ENCODE peak calls at places on chromosome 22, in four cellular contexts. S is WTC11, Y is HepG2, V is K562. O is an unnamed sample.

GRCh38 chr22:41479671-41480396 is 10.9 kb downstream of the ACO2 start:
- DNase-seq in S (peak; percentile 15), Y (no peak), V (no peak), O (no peak)

GRCh38 chr22:23856721-23857605 is 712 bp upstream of the SLC2A11 start:
- DNase-seq in S (peak; percentile 71), Y (peak; percentile 54), V (no peak), O (no peak)

GRCh38 chr22:41576877-41577276 is 12.8 kb downstream of the PMM1 start:
- DNase-seq in S (peak; percentile 87), Y (peak; percentile 82), V (peak; percentile 72), O (peak; percentile 78)

GRCh38 chr22:46233231-46233630 is 16.9 kb downstream of the CDPF1 start:
- DNase-seq in S (no peak), Y (no peak), V (no peak), O (no peak)

GRCh38 chr22:40595497-40596234 is 40.9 kb downstream of the MRTFA start:
- DNase-seq in S (no peak), Y (no peak), V (no peak), O (no peak)

GRCh38 chr22:50086526-50086925 is 1.3 kb upstream of the MLC1 start:
- DNase-seq in S (no peak), Y (no peak), V (no peak), O (no peak)

GRCh38 chr22:48894064-48894671 is 933.5 kb downstream of the BRD1 start:
- DNase-seq in S (peak; percentile 45), Y (no peak), V (peak; percentile 12), O (no peak)

GRCh38 chr22:35418088-35418487 is 18.1 kb downstream of the MCM5 start:
- DNase-seq in S (no peak), Y (no peak), V (no peak), O (no peak)

GRCh38 chr22:42180349-42180842 is 49.8 kb upstream of the CYP2D6 start:
- DNase-seq in S (no peak), Y (no peak), V (peak; percentile 70), O (no peak)

GRCh38 chr22:21447694-21448402 is 19.3 kb upstream of the TMEM191C start:
- DNase-seq in S (peak; percentile 57), Y (no peak), V (peak; percentile 79), O (peak; percentile 69)

GRCh38 chr22:49328076-49328475 is 499.6 kb downstream of the BRD1 start:
- DNase-seq in S (no peak), Y (no peak), V (no peak), O (no peak)

GRCh38 chr22:42758929-42759629 is 38.4 kb upstream of the A4GALT start:
- DNase-seq in S (no peak), Y (no peak), V (no peak), O (no peak)

GRCh38 chr22:31622980-31623379 is 39.0 kb downstream of the PISD start:
- DNase-seq in S (no peak), Y (no peak), V (no peak), O (no peak)

GRCh38 chr22:40397436-40397835 is 27.0 kb downstream of the SGSM3 start:
- DNase-seq in S (no peak), Y (no peak), V (no peak), O (no peak)

GRCh38 chr22:41369837-41370236 is 11.9 kb upstream of the TEF start:
- DNase-seq in S (no peak), Y (no peak), V (no peak), O (no peak)

GRCh38 chr22:44407404-44408226 is 90.4 kb downstream of the RTL6 start:
- DNase-seq in S (no peak), Y (no peak), V (no peak), O (no peak)

GRCh38 chr22:41022470-41023298 is 69.7 kb upstream of the EP300 start:
- DNase-seq in S (peak; percentile 93), Y (peak; percentile 79), V (peak; percentile 74), O (peak; percentile 89)

DNA sequence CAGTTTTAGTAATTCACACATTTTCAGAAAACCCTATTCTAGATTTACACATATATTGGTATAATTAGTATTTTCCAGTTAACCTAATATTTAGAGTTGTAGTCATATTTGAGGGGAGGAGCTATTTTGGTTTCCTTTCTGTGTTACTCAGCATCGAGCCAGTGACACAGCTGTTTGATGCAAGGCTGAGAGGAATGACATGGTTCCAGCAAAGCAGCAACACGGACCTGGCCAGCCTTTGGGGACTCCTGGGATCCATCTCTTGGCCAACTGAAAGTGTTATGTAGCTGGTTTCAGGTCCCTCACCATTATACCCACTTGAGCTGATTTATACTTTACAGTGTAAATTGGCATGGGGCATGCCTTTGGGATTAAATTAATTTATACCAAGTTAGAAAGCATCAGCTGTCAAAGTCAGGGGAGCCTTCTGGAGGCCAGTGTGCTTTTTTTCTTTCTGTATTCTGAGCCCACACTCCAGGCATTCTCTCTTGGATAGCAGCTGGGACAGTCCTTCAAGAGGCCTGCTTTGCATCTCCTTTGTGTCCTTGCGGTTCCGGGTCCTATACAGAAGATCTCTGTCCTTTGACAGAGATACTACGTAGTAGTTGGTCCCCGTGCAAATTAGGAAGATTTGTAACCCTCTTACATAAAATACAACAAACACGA is 91.3 kb upstream of the SLC25A18 start:
- DNase-seq in S (no peak), Y (no peak), V (no peak), O (no peak)
- TF ChIP-seq ELF4 in S (no peak), Y (no peak), V (no peak), O (no peak)

GRCh38 chr22:19687561-19688300 is 26.6 kb upstream of the SEPTIN5 start:
- DNase-seq in S (no peak), Y (no peak), V (peak; percentile 52), O (no peak)
- TF ChIP-seq ELF4 in S (no peak), Y (no peak), V (no peak), O (no peak)

DNA sequence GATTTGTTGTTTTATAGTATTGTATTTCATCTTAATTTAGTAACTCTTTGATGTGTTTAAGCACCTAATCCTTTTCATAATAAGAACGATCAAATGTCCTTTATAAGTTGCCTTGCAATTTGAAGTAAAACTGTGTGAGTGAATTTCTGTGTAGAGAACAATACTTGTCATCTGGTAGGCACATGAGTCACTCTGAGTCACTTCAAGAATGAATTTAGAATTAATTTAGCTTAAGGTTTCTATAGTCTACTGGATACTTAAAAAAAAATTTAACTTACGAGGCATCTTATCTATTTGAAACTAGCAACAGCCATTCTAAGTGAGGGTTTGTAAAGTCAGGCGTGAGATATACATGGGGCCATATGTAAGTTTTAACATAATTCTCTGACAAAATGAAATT is 85.0 kb downstream of the C22orf31 start:
- DNase-seq in S (no peak), Y (no peak), V (no peak), O (no peak)
- TF ChIP-seq ELF4 in S (no peak), Y (no peak), V (no peak), O (no peak)

GRCh38 chr22:25123677-25124076 is 76.0 kb upstream of the CRYBB3 start:
- DNase-seq in S (no peak), Y (no peak), V (no peak), O (no peak)

GRCh38 chr22:25120093-25120561 is 79.5 kb upstream of the CRYBB3 start:
- DNase-seq in S (no peak), Y (peak; percentile 92), V (no peak), O (no peak)

GRCh38 chr22:25119609-25120008 is 80.0 kb upstream of the CRYBB3 start:
- DNase-seq in S (no peak), Y (no peak), V (no peak), O (no peak)

GRCh38 chr22:25120761-25121212 is 78.9 kb upstream of the CRYBB3 start:
- DNase-seq in S (no peak), Y (peak; percentile 28), V (no peak), O (no peak)

GRCh38 chr22:25122136-25122764 is 77.4 kb upstream of the CRYBB3 start:
- DNase-seq in S (no peak), Y (no peak), V (no peak), O (no peak)
- TF ChIP-seq ELF4 in S (no peak), Y (no peak), V (no peak), O (no peak)

DNA sequence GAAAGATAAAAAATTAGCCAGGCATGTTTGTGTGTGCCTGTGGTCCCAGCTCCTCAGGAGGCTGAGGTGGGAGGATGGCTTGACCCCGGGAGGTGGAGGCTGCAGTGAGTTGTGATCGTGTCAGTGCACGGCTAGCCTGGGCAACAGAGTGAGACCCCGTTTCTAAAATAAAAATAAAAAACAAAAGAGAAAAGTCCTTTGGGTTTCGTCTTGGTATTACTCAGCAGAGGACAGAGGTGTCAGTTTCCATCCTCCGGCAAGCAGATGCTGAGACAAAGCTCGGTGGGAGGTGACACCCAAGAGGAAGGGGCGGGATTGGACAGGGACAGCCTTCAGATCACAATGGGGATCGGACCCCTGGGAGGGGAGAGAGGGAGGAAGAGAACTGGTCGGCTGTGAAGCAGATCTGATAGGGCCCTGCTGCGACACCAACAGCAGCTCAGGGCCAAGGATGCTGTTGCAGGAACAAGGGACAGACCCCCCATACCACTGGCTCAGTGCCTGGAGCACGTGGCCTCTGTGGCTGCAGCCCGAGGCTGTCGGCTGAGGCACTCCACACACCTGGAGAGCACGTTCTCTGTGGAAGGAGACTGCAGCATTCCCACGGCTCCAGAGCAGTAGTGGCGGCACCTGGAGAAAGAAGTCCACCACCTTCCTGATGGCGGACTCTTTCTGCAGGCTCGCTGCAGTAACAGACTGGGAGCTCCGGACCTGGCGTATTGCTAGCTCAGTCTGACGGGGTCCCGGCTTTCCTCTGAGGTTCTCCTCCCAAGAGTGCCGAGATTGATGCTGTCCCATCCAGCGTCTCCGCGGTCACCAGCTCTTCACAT is 5.2 kb upstream of the BID start:
- DNase-seq in S (no peak), Y (no peak), V (peak; percentile 43), O (no peak)
- TF ChIP-seq ELF4 in S (no peak), Y (no peak), V (no peak), O (no peak)

DNA sequence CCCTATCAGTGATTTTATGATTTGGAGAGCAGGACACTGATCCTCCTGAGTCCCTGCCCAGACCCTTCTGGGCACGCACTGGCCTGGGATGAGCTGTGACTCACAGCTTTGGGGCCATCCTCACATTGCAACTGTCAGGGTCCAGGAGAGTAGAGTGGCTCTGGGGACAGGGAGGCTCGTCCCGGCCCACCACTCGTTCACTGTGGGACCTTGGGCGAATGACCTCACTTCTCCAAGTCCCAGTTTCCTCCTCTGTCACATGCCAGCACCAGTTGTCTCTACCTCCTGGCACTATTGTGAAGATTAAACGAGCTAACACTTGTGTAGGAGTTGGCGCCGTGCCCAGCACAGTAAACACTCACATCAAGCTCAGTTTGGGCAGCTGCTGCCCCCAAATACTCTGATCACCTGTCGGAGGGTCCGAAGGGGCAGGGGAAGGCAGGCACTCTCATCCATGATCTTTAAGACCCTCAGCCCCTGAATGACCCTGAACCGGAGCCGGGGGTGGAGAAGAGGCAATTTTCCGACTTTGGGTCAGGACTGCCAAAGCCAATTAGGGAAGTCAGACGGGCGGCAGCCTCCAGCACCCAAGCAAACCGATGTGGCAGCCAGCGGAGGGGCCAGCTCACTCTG is 235.1 kb downstream of the MIAT start:
- DNase-seq in S (no peak), Y (no peak), V (no peak), O (no peak)
- TF ChIP-seq ELF4 in S (no peak), Y (no peak), V (no peak), O (no peak)